ENCODE peak calls at places on chromosomes 13 and 19, in seven cellular contexts. V, H, W, F, J, D and K are unnamed samples.

GRCh38 chr19:55082023-55082851 is 6.6 kb downstream of the EPS8L1 start:
- DNase-seq in W (no peak), H (peak), J (no peak), F (peak), V (peak), D (peak), K (no peak)

GRCh38 chr13:40667622-40667978 is 1.2 kb upstream of the FOXO1 start:
- DNase-seq in F (no peak), H (peak), D (no peak), W (no peak), V (peak), J (no peak), K (no peak)

GRCh38 chr19:58409010-58409790 is 751 bp downstream of the ZNF584 start:
- DNase-seq in D (peak), W (no peak), V (no peak), J (peak), H (no peak), F (no peak), K (no peak)

GRCh38 chr19:56141416-56141992 is 417 bp downstream of the ZNF444 start:
- DNase-seq in F (no peak), H (peak), W (no peak), D (peak), J (peak), V (no peak), K (no peak)

GRCh38 chr13:72295173-72295572 is 428.2 kb upstream of the DACH1 start:
- DNase-seq in H (no peak), F (peak), W (no peak), J (no peak), D (no peak), V (no peak), K (no peak)

GRCh38 chr19:14089662-14090508 is 666 bp downstream of the SAMD1 start:
- DNase-seq in J (peak), D (peak), F (peak), W (no peak), V (peak), H (peak), K (no peak)

GRCh38 chr13:42333613-42334328 is 61.8 kb downstream of the AKAP11 start:
- DNase-seq in F (peak), J (peak), W (no peak), H (no peak), V (no peak), D (peak), K (no peak)

GRCh38 chr19:30744741-30745475 is 372.7 kb downstream of the ZNF536 start:
- DNase-seq in H (no peak), J (no peak), W (no peak), D (no peak), V (no peak), F (no peak), K (no peak)

GRCh38 chr13:95740921-95741320 is 64.0 kb downstream of the DNAJC3 start:
- DNase-seq in F (no peak), V (no peak), J (no peak), H (no peak), D (no peak), W (no peak), K (no peak)

GRCh38 chr13:44068169-44068568 is 188.5 kb downstream of the LACC1 start:
- DNase-seq in H (no peak), D (no peak), J (no peak), W (no peak), V (no peak), F (peak), K (no peak)

GRCh38 chr19:4896372-4896771 is 6.3 kb downstream of the ARRDC5 start:
- DNase-seq in V (no peak), H (no peak), F (peak), W (no peak), D (no peak), J (no peak), K (no peak)

GRCh38 chr13:44629465-44630183 is 53.5 kb upstream of the TSC22D1 start:
- DNase-seq in H (no peak), V (no peak), D (no peak), F (peak), W (no peak), J (no peak), K (no peak)

GRCh38 chr13:67880916-67881315 is 650.8 kb upstream of the PCDH9 start:
- DNase-seq in H (no peak), J (no peak), D (no peak), W (no peak), F (no peak), V (no peak), K (no peak)

GRCh38 chr13:46317120-46317519 is 69.9 kb downstream of the RUBCNL start:
- DNase-seq in W (no peak), D (no peak), V (no peak), H (no peak), J (no peak), F (peak), K (no peak)

GRCh38 chr19:19185853-19186728 is 5.9 kb downstream of the BORCS8 start:
- DNase-seq in V (peak), J (peak), F (peak), H (peak), W (no peak), D (peak), K (no peak)

GRCh38 chr19:33383722-33384292 is 10.3 kb downstream of the CEBPG start:
- DNase-seq in V (no peak), J (no peak), W (no peak), F (no peak), H (no peak), D (no peak), K (no peak)

GRCh38 chr19:45507864-45508680 is 793 bp downstream of the VASP start:
- DNase-seq in W (no peak), F (no peak), J (peak), H (peak), V (peak), D (peak), K (no peak)

GRCh38 chr13:109985871-109986270 is 199.5 kb upstream of the IRS2 start:
- DNase-seq in D (no peak), J (no peak), W (no peak), V (no peak), H (no peak), F (no peak), K (no peak)

GRCh38 chr13:112140366-112140765 is 73.4 kb downstream of the SOX1 start:
- DNase-seq in J (no peak), V (no peak), W (no peak), D (no peak), H (no peak), F (no peak), K (no peak)

GRCh38 chr13:74217816-74218215 is 83.6 kb upstream of the KLF12 start:
- DNase-seq in D (no peak), F (peak), J (no peak), V (no peak), H (no peak), W (no peak), K (no peak)

GRCh38 chr13:99211421-99212035 is 10.9 kb downstream of the UBAC2 start:
- DNase-seq in V (no peak), W (no peak), F (no peak), J (no peak), H (no peak), D (no peak), K (no peak)

GRCh38 chr13:94382960-94383359 is 96.5 kb downstream of the DCT start:
- DNase-seq in W (no peak), H (no peak), D (no peak), V (no peak), F (no peak), J (no peak), K (no peak)

GRCh38 chr19:39263912-39264305 is 4.3 kb upstream of the IFNL2 start:
- DNase-seq in W (no peak), V (no peak), H (no peak), J (no peak), F (no peak), D (no peak), K (no peak)

GRCh38 chr13:23268441-23268840 is 87.7 kb downstream of the SGCG start:
- DNase-seq in W (no peak), D (no peak), H (no peak), F (no peak), V (no peak), J (no peak), K (no peak)

GRCh38 chr13:99335087-99335486 is 27.9 kb upstream of the GPR183 start:
- DNase-seq in J (no peak), H (no peak), F (no peak), D (no peak), W (no peak), V (no peak), K (no peak)

GRCh38 chr19:13164370-13165090 is 14.3 kb downstream of the IER2 start:
- DNase-seq in V (peak), J (peak), W (no peak), D (peak), H (peak), F (peak), K (no peak)

GRCh38 chr13:110617326-110618072 is 2.2 kb downstream of the NAXD start:
- DNase-seq in V (no peak), H (peak), D (peak), W (no peak), J (no peak), F (peak), K (no peak)

GRCh38 chr13:39971526-39971925 is 316.1 kb downstream of the COG6 start:
- DNase-seq in J (no peak), H (no peak), V (no peak), W (no peak), D (no peak), F (no peak), K (no peak)

GRCh38 chr13:30715837-30716236 is 19.5 kb upstream of the ALOX5AP start:
- DNase-seq in H (no peak), F (no peak), W (no peak), J (no peak), D (no peak), V (no peak), K (no peak)

GRCh38 chr13:51520524-51520923 is 63.7 kb upstream of the WDFY2 start:
- DNase-seq in J (no peak), H (no peak), W (no peak), F (peak), D (peak), V (no peak), K (no peak)

GRCh38 chr13:29279859-29280258 is 315.6 kb downstream of the SLC7A1 start:
- DNase-seq in F (no peak), J (no peak), H (no peak), V (no peak), D (no peak), W (no peak), K (no peak)

GRCh38 chr13:113448545-113448884 is 4.8 kb downstream of the ADPRHL1 start:
- DNase-seq in W (no peak), F (no peak), J (no peak), D (no peak), V (no peak), H (peak), K (no peak)

GRCh38 chr13:39876258-39876657 is 220.8 kb downstream of the COG6 start:
- DNase-seq in F (peak), V (no peak), H (no peak), J (no peak), W (no peak), D (no peak), K (no peak)

GRCh38 chr13:75762066-75762937 is 126.2 kb downstream of the LMO7 start:
- DNase-seq in H (peak), W (no peak), D (peak), F (peak), J (peak), V (no peak), K (no peak)

GRCh38 chr19:41627966-41628675 is 1.2 kb upstream of the CEACAM4 start:
- DNase-seq in H (no peak), J (no peak), W (no peak), V (no peak), D (no peak), F (no peak), K (no peak)
- TF ChIP-seq CTCF in H (no peak), J (no peak), W (no peak), V (no peak), D (no peak), F (no peak), K (no peak)

DNA sequence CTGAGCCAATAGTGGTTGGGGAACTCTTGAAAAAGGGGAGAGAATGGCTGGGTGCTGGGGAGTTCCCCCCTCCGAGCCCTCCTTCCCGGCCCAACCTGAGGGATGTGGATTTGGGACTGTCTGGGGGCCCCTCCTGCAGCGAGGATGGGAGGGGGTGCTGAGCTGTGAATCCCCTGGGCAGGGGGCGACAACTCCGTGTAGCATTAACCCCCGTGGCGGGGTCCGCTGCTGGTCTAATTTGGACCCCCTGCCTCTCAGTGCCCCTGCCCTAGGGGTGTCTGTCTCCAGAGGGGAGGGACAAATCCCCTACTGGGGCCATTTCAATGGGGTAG is 9.7 kb downstream of the MIDN start:
- DNase-seq in D (no peak), H (peak), F (no peak), W (no peak), V (no peak), J (no peak), K (no peak)
- TF ChIP-seq CTCF in D (no peak), H (no peak), F (no peak), W (no peak), V (no peak), J (no peak), K (no peak)

GRCh38 chr19:35471946-35472345 is 18.3 kb downstream of the KRTDAP start:
- DNase-seq in F (no peak), H (no peak), J (no peak), W (no peak), D (no peak), V (no peak), K (no peak)

GRCh38 chr19:35474104-35474503 is 16.2 kb downstream of the KRTDAP start:
- DNase-seq in V (no peak), J (no peak), D (no peak), W (no peak), F (no peak), H (no peak), K (no peak)

GRCh38 chr19:35479278-35479677 is 11.0 kb downstream of the KRTDAP start:
- DNase-seq in D (no peak), V (no peak), W (no peak), F (no peak), H (no peak), J (peak), K (no peak)

GRCh38 chr19:35478794-35479193 is 11.5 kb downstream of the KRTDAP start:
- DNase-seq in W (no peak), F (no peak), D (no peak), V (no peak), H (no peak), J (no peak), K (no peak)

GRCh38 chr19:35476149-35476548 is 14.1 kb downstream of the KRTDAP start:
- DNase-seq in J (no peak), F (no peak), D (no peak), W (no peak), H (no peak), V (no peak), K (no peak)
- TF ChIP-seq CTCF in J (peak), F (no peak), D (no peak), W (no peak), H (no peak), V (no peak), K (no peak)

DNA sequence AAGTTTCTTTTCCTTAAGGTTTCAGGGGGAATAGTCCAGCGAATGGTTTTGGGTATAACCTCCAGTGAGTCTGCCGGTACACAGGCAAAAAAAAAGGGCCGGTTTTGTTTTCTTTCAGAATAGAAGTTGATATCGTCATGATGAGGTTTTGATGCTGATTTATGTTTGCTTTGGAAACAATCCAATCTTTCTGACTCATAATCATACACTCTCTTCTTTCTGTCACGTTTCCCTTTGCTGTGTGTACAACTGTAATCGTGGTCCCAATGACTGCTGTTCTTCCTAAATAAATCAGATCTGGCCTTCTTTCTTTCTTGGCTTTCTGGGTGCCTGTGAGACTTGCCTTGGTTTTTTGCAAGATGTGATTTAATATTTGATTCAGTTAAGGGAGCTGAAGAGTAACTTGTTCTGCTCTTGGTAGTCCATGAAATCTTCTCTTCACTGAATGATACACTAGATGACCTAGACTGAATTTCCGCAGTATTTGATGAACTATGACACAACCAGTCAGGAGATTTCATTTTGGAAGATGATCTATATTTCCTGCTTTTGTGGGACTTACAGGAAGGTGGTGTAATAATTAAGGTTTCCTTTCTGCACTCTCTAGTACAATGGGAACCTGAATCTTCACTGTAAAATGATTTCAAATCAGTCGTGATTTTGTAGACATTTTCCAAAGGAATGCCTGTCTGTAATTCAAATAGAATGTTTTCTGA is 34.9 kb upstream of the METTL21C start:
- DNase-seq in H (no peak), D (no peak), F (peak), V (no peak), W (no peak), J (no peak), K (no peak)
- TF ChIP-seq CTCF in H (no peak), D (no peak), F (no peak), V (no peak), W (no peak), J (no peak), K (no peak)